ENCODE peak calls at places on chromosomes 4 and X, in nine cellular contexts. Z, V, N, Q, D, B, I, X and T are unnamed samples.
A peak's percentile ranks its signal among the peaks of the same experiment; 100 is the strongest.

GRCh38 chrX:68633981-68634380 is 13.5 kb upstream of the STARD8 start:
- DNase-seq in X (no peak), B (no peak), N (no peak), Q (no peak), Z (no peak), I (no peak), V (no peak), D (no peak), T (no peak)

GRCh38 chr4:83850435-83850834 is 314.5 kb downstream of the GPAT3 start:
- DNase-seq in Z (no peak), B (peak; percentile 12), X (no peak), I (no peak), Q (no peak), D (peak; percentile 46), V (peak; percentile 20), N (no peak), T (no peak)

GRCh38 chr4:80036949-80037348 is 36.1 kb downstream of the ANTXR2 start:
- DNase-seq in Q (no peak), Z (no peak), X (peak; percentile 96), D (peak; percentile 91), N (no peak), I (no peak), V (peak; percentile 87), B (no peak), T (no peak)

GRCh38 chrX:151984328-151984727 is 9.9 kb upstream of the GABRE start:
- DNase-seq in B (no peak), Q (peak; percentile 24), X (peak; percentile 88), N (no peak), V (peak; percentile 89), Z (no peak), D (peak; percentile 89), I (no peak), T (no peak)

GRCh38 chr4:65599335-65599734 is 71.0 kb downstream of the EPHA5 start:
- DNase-seq in Q (no peak), B (no peak), D (peak; percentile 10), X (no peak), Z (no peak), V (peak; percentile 17), I (no peak), N (no peak), T (no peak)

GRCh38 chr4:41360214-41360910 is 103.6 kb downstream of the UCHL1 start:
- DNase-seq in D (peak; percentile 31), N (no peak), I (peak; percentile 77), V (peak; percentile 7), Q (peak; percentile 67), B (no peak), X (peak; percentile 50), Z (peak; percentile 45), T (peak; percentile 47)

GRCh38 chrX:17377047-17377692 is 2.2 kb downstream of the NHS start:
- DNase-seq in I (peak; percentile 58), Q (peak; percentile 23), Z (peak; percentile 2), V (peak; percentile 53), X (no peak), B (peak; percentile 64), N (no peak), D (peak; percentile 50), T (peak; percentile 33)

GRCh38 chr4:23060776-23061175 is 368.0 kb downstream of the GBA3 start:
- DNase-seq in Q (no peak), Z (no peak), N (no peak), X (no peak), I (no peak), V (peak; percentile 1), D (peak; percentile 28), B (no peak), T (no peak)

GRCh38 chr4:71559957-71560541 is 221.2 kb downstream of the SLC4A4 start:
- DNase-seq in B (no peak), X (peak; percentile 41), Z (no peak), I (no peak), D (peak; percentile 18), N (no peak), Q (no peak), V (peak; percentile 33), T (no peak)

GRCh38 chr4:128675083-128675482 is 134.4 kb upstream of the JADE1 start:
- DNase-seq in N (no peak), Q (no peak), V (no peak), D (no peak), Z (no peak), I (no peak), X (no peak), B (no peak), T (no peak)

DNA sequence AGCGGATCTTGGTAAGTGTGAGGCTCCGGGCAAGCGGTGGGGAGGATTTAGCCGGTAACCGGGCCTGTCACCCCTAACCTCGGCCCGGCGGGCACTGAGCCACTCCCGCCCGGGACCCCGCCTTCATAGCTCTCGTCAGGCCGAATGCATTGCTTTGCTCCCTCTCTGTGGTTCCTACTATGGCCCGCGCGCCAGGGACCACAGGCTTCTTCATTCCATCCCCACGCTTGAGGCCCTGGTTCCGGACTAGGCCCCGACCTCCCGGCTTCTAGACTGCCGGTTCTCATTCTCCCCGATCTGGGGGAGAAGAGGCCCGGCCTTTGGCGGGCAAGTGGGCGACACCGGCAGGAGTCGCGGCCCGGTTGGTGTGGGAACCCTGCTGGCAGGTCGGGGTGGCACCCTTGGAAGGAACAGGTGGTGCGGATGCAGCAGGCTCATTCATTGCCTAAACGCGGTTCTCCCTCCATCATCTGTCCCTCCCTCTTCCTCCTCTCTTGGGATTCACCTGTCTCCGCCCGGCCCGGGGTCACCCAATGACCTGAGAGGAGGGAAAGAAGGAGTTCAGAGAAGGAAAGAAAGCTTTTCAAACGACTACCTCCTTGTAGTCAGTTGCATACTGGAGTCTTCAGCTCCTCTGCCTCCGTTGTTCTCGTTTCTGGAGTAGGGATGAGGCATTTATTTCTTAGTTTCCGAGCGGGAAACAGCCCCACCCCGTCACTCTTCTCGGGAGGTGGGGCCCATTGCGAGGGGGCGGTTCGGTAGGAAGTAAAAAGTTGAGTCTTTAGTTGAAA is at the start of gene NDUFC1:
- DNase-seq in Q (peak; percentile 48), I (peak; percentile 70), Z (peak; percentile 42), X (peak; percentile 47), D (peak; percentile 33), N (peak; percentile 59), B (peak; percentile 58), V (peak; percentile 36), T (peak; percentile 46)
- TF ChIP-seq CTCF in Q (peak; percentile 16), I (no peak), Z (peak; percentile 48), X (peak; percentile 26), D (peak; percentile 31), N (peak; percentile 50), B (no peak), V (peak; percentile 5), T (peak; percentile 57)

DNA sequence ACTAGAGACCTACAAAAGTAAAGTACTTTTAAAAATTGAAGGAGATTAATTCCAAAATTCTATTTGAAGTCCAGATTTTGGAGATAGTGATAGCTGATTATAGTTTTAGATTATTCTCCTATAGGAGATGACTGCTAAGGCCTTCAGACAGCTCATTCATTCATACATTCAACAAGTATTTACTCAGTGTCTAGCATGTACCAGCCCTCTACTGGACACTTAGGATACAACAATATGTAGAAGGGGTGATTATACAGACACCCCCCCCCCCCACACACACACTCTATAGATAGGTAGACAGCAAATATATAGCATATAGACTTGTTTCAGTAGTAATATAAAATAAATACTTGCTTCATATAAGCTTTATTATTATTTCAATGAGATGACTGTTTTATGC is 60.4 kb upstream of the TAF9B start:
- DNase-seq in Q (no peak), X (peak; percentile 17), D (peak; percentile 1), N (no peak), B (peak; percentile 36), Z (no peak), V (peak; percentile 18), I (no peak), T (no peak)
- TF ChIP-seq CTCF in Q (no peak), X (peak; percentile 21), D (peak; percentile 13), N (peak; percentile 32), B (peak; percentile 16), Z (peak; percentile 47), V (peak; percentile 27), I (no peak), T (peak; percentile 39)

GRCh38 chrX:48703642-48704481 is 7.3 kb downstream of the SUV39H1 start:
- DNase-seq in V (peak; percentile 46), D (peak; percentile 44), Q (no peak), B (peak; percentile 4), I (peak; percentile 34), X (peak; percentile 28), N (no peak), Z (no peak), T (no peak)
- TF ChIP-seq CTCF in V (no peak), D (peak; percentile 20), Q (no peak), B (no peak), I (no peak), X (no peak), N (no peak), Z (no peak), T (no peak)

DNA sequence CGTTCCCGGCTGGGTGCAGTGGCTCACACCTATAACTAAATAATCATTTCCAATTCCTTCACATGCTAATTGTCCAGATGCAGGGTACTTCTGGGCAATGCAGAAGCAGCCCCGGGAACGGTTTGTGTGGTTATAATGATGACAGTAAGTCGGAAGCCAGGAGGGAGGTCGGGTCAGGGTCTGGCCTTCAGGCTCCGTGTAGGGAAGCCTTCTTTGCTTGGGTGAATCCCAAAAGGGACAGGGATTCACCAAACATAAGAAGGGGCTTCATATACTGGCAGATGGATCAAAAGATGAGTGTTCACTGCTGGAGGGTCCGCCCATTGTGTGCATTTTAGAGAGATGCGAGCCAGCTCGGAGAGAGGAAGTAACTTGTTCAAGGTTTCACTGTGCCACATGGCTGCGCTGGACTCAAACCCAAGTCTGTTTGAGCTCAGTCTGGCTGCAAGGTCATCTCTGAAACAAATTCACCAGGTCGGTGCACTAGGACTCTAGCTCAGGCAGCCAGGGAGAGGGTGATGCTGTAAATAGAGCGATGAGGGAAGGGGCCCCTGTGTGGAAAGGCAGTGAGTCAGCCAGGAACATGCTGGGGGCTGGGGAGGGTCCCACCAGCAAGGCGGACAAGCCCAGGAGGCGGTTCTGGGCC is 4.8 kb upstream of the KIAA0232 start:
- DNase-seq in I (no peak), N (peak; percentile 31), Q (no peak), Z (no peak), B (no peak), V (no peak), X (peak; percentile 15), D (no peak), T (no peak)
- TF ChIP-seq CTCF in I (no peak), N (no peak), Q (no peak), Z (no peak), B (no peak), V (no peak), X (no peak), D (no peak), T (no peak)

GRCh38 chr4:73620115-73620792 is at the start of gene RASSF6:
- DNase-seq in N (no peak), V (no peak), Z (no peak), D (no peak), Q (no peak), X (no peak), I (peak; percentile 90), B (no peak), T (peak; percentile 79)
- TF ChIP-seq CTCF in N (no peak), V (no peak), Z (no peak), D (no peak), Q (no peak), X (no peak), I (no peak), B (no peak), T (peak; percentile 23)